ENCODE peak calls at places on chromosomes 1 and 21, in four cellular contexts. One of them, this sample, is unnamed. For H3K36me3, the result is how much of the 10 kb centered on the place peaks cover.

GRCh38 chr1:14363707-14364413 is 234.6 kb upstream of the KAZN start:
- DNase-seq in Panc1: no peak
- DNase-seq in fibroblast of lung: no peak
- DNase-seq in CD4-positive, alpha-beta memory T cell: no peak
- DNase-seq in this sample: no peak

GRCh38 chr1:115495603-115496002 is 146.2 kb upstream of the VANGL1 start:
- DNase-seq in CD4-positive, alpha-beta memory T cell: no peak
- DNase-seq in Panc1: no peak
- DNase-seq in fibroblast of lung: peak
- DNase-seq in this sample: no peak

GRCh38 chr21:45414396-45415187 is 9.6 kb downstream of the COL18A1 start:
- DNase-seq in fibroblast of lung: no peak
- DNase-seq in CD4-positive, alpha-beta memory T cell: no peak
- DNase-seq in Panc1: no peak
- DNase-seq in this sample: no peak

GRCh38 chr1:168236836-168237611 is 11.2 kb downstream of the SFT2D2 start:
- DNase-seq in fibroblast of lung: no peak
- DNase-seq in Panc1: no peak
- DNase-seq in CD4-positive, alpha-beta memory T cell: no peak
- DNase-seq in this sample: no peak

GRCh38 chr1:200888349-200888838 is 6.3 kb upstream of the INAVA start:
- DNase-seq in Panc1: no peak
- DNase-seq in fibroblast of lung: no peak
- DNase-seq in CD4-positive, alpha-beta memory T cell: peak
- DNase-seq in this sample: no peak

GRCh38 chr21:28798798-28799197 is 193.9 kb downstream of the LTN1 start:
- DNase-seq in Panc1: no peak
- DNase-seq in fibroblast of lung: peak
- DNase-seq in CD4-positive, alpha-beta memory T cell: no peak
- DNase-seq in this sample: no peak

GRCh38 chr21:43298546-43299440 is 128.1 kb downstream of the SIK1 start:
- DNase-seq in Panc1: no peak
- DNase-seq in CD4-positive, alpha-beta memory T cell: no peak
- DNase-seq in fibroblast of lung: no peak
- DNase-seq in this sample: no peak

GRCh38 chr1:229641306-229641705 is 15.3 kb downstream of the URB2 start:
- DNase-seq in Panc1: no peak
- DNase-seq in fibroblast of lung: no peak
- DNase-seq in CD4-positive, alpha-beta memory T cell: no peak
- DNase-seq in this sample: no peak

GRCh38 chr1:53189061-53189460 is 7.6 kb upstream of the CPT2 start:
- DNase-seq in CD4-positive, alpha-beta memory T cell: no peak
- DNase-seq in fibroblast of lung: no peak
- DNase-seq in Panc1: no peak
- DNase-seq in this sample: no peak

GRCh38 chr1:170296642-170297041 is 150.9 kb downstream of the NTMT2 start:
- DNase-seq in Panc1: no peak
- DNase-seq in CD4-positive, alpha-beta memory T cell: no peak
- DNase-seq in fibroblast of lung: no peak
- DNase-seq in this sample: no peak

GRCh38 chr1:221897312-221897711 is 155.4 kb upstream of the DUSP10 start:
- DNase-seq in Panc1: no peak
- DNase-seq in fibroblast of lung: peak
- DNase-seq in CD4-positive, alpha-beta memory T cell: no peak
- DNase-seq in this sample: no peak

DNA sequence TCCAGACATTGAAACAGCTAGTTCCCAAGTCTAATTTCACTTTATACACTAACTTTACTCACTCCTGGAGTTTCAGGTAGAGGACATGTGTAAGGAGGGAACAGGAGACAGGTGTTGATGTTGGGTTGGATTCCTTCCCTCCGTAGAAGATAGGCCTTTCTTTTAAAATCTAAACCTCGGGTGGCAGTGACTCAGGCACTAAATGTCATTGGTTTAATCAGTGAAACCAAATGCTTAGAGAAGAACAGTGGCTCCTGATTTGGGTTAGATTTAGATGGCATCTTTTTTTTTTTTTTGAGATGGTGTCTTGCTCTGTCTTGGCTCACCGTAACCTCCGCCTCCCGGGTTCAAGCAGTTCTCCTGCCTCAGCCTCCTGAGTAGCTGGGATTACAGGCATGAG is 7.2 kb downstream of the CAP1 start:
- DNase-seq in CD4-positive, alpha-beta memory T cell: no peak
- DNase-seq in Panc1: no peak
- DNase-seq in fibroblast of lung: no peak
- DNase-seq in this sample: no peak
- H3K36me3 ChIP-seq in CD4-positive, alpha-beta memory T cell: under half
- H3K36me3 ChIP-seq in Panc1: under half
- H3K36me3 ChIP-seq in fibroblast of lung: under half
- H3K36me3 ChIP-seq in this sample: half or more

GRCh38 chr1:111439461-111440351 is 9.3 kb downstream of the WDR77 start:
- DNase-seq in fibroblast of lung: no peak
- DNase-seq in Panc1: no peak
- DNase-seq in CD4-positive, alpha-beta memory T cell: no peak
- DNase-seq in this sample: no peak

GRCh38 chr1:111444031-111444430 is 5.0 kb downstream of the WDR77 start:
- DNase-seq in fibroblast of lung: no peak
- DNase-seq in CD4-positive, alpha-beta memory T cell: no peak
- DNase-seq in Panc1: no peak
- DNase-seq in this sample: no peak

GRCh38 chr1:111446967-111447892 is 1.8 kb downstream of the WDR77 start:
- DNase-seq in CD4-positive, alpha-beta memory T cell: no peak
- DNase-seq in fibroblast of lung: no peak
- DNase-seq in Panc1: no peak
- DNase-seq in this sample: no peak

GRCh38 chr1:111441573-111442192 is 7.4 kb downstream of the WDR77 start:
- DNase-seq in Panc1: no peak
- DNase-seq in CD4-positive, alpha-beta memory T cell: peak
- DNase-seq in fibroblast of lung: peak
- DNase-seq in this sample: peak

DNA sequence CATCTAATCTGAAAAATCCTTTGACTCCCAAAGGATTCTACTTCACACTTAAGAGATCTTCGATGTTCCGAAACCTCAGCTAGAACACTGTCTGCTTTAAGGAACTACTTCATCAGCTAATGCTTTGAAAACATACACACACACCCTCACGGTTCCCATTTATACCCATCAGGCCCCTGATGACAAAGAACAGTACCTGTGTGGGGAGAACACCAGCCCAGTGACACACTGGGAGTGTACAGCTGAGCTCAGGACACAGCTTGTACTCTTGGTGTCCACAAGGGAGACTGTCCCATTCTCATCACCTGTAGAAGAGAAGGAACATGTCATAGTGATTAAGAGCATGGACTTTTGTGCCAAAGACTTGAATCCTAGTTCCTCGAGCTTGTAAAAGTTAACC is 6.6 kb downstream of the WDR77 start:
- DNase-seq in Panc1: no peak
- DNase-seq in CD4-positive, alpha-beta memory T cell: no peak
- DNase-seq in fibroblast of lung: no peak
- DNase-seq in this sample: no peak
- H3K36me3 ChIP-seq in Panc1: under half
- H3K36me3 ChIP-seq in CD4-positive, alpha-beta memory T cell: half or more
- H3K36me3 ChIP-seq in fibroblast of lung: under half
- H3K36me3 ChIP-seq in this sample: half or more

GRCh38 chr1:64834734-64835133 is 89.9 kb downstream of the RAVER2 start:
- DNase-seq in CD4-positive, alpha-beta memory T cell: no peak
- DNase-seq in fibroblast of lung: peak
- DNase-seq in Panc1: no peak
- DNase-seq in this sample: no peak
- H3K36me3 ChIP-seq in CD4-positive, alpha-beta memory T cell: half or more
- H3K36me3 ChIP-seq in fibroblast of lung: under half
- H3K36me3 ChIP-seq in Panc1: under half
- H3K36me3 ChIP-seq in this sample: half or more

GRCh38 chr1:4659247-4659646 is 4.8 kb downstream of the AJAP1 start:
- DNase-seq in fibroblast of lung: no peak
- DNase-seq in CD4-positive, alpha-beta memory T cell: no peak
- DNase-seq in Panc1: no peak
- DNase-seq in this sample: no peak

GRCh38 chr1:4657920-4658585 is 3.6 kb downstream of the AJAP1 start:
- DNase-seq in CD4-positive, alpha-beta memory T cell: no peak
- DNase-seq in Panc1: no peak
- DNase-seq in fibroblast of lung: no peak
- DNase-seq in this sample: no peak

GRCh38 chr1:4657244-4657789 is 2.9 kb downstream of the AJAP1 start:
- DNase-seq in fibroblast of lung: no peak
- DNase-seq in Panc1: no peak
- DNase-seq in CD4-positive, alpha-beta memory T cell: no peak
- DNase-seq in this sample: no peak

GRCh38 chr1:4656533-4657140 is 2.2 kb downstream of the AJAP1 start:
- DNase-seq in fibroblast of lung: no peak
- DNase-seq in CD4-positive, alpha-beta memory T cell: no peak
- DNase-seq in Panc1: no peak
- DNase-seq in this sample: no peak

DNA sequence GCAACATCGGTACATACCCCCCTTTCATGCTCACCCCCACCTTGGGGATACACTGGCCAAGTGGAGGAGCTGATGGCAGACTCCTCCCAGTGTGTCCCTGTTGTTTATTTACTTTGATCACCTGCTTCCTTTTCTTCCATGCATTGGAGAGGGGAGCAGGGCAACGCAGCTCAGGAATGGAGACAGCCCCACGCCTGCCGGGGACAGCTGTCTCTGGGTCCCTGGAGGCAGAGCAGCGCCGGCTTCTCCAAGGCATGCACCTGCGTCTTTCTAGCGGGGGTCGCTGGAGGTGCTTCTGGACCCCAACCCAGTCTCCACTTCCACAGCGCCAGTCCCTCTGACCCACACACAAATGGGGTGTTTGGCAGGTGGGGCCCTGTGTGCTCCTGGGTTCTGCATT is 4.2 kb downstream of the AJAP1 start:
- DNase-seq in Panc1: no peak
- DNase-seq in CD4-positive, alpha-beta memory T cell: no peak
- DNase-seq in fibroblast of lung: no peak
- DNase-seq in this sample: no peak
- H3K36me3 ChIP-seq in Panc1: under half
- H3K36me3 ChIP-seq in CD4-positive, alpha-beta memory T cell: under half
- H3K36me3 ChIP-seq in fibroblast of lung: under half
- H3K36me3 ChIP-seq in this sample: under half

DNA sequence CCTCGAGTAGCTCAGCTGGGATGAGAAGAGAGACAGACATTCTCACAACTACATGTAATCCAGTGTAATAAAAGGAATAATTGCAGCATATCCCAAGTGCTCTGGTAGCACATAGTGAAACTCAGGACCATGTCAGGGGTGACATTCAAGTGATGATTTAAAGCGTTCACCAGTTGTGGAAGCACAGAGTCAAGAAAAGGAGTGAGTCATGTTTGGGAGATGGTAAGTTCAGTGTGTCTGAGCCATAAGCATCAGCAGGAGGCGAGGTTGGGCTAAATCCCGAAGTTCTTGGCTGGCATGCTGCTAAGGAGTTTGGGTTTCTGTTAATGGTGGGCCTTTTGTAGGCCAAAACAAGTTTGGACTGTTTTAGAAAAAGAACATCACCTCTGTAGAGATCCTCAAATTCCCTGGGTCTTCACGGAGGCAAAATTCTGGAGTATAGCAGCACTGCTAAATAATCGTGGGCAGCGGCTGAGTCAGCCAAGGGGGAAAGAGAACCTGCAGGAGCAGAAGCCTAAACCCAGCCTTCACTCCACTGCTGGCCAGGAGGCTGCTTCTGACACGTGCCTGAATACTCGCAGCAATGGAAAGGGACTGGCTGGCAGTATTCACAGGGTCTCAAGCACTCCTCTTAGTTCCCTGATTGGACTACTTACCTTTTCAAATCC is 7.2 kb upstream of the NHLH1 start:
- DNase-seq in fibroblast of lung: peak
- DNase-seq in Panc1: no peak
- DNase-seq in CD4-positive, alpha-beta memory T cell: no peak
- DNase-seq in this sample: no peak
- H3K36me3 ChIP-seq in fibroblast of lung: under half
- H3K36me3 ChIP-seq in Panc1: under half
- H3K36me3 ChIP-seq in CD4-positive, alpha-beta memory T cell: under half
- H3K36me3 ChIP-seq in this sample: half or more

GRCh38 chr1:46684670-46685069 is 13.0 kb downstream of the TEX38 start:
- DNase-seq in Panc1: no peak
- DNase-seq in CD4-positive, alpha-beta memory T cell: no peak
- DNase-seq in fibroblast of lung: no peak
- DNase-seq in this sample: no peak
- H3K36me3 ChIP-seq in Panc1: under half
- H3K36me3 ChIP-seq in CD4-positive, alpha-beta memory T cell: half or more
- H3K36me3 ChIP-seq in fibroblast of lung: under half
- H3K36me3 ChIP-seq in this sample: half or more

GRCh38 chr21:46555678-46556077 is 49.2 kb downstream of the S100B start:
- DNase-seq in Panc1: no peak
- DNase-seq in CD4-positive, alpha-beta memory T cell: no peak
- DNase-seq in fibroblast of lung: no peak
- DNase-seq in this sample: no peak
- H3K36me3 ChIP-seq in Panc1: under half
- H3K36me3 ChIP-seq in CD4-positive, alpha-beta memory T cell: under half
- H3K36me3 ChIP-seq in fibroblast of lung: under half
- H3K36me3 ChIP-seq in this sample: half or more

This sample was measured in NT2/D1.